ENCODE peak calls at places on chromosomes 5 and 9, in eight cellular contexts. M is stimulated activated CD4-positive, alpha-beta T cell treated with anti-CD3 and anti-CD28 coated beads, Interleukin-2, amount 100 ng/mL, for 24 hours; B is HFF-Myc; K is Peyer's patch; E is stimulated activated CD8-positive, alpha-beta memory T cell treated with anti-CD3 and anti-CD28 coated beads, Interleukin-7, amount 100 ng/mL, for 1 hour; A is ACHN; Z is EL; P is GM10248. S is an unnamed sample.

GRCh38 chr9:106915851-106916250 is 52.9 kb downstream of the ZNF462 start:
- DNase-seq in E (no peak), P (no peak), A (no peak), K (no peak), Z (no peak), B (no peak), M (no peak), S (no peak)

GRCh38 chr9:87556821-87557220 is 59.2 kb downstream of the DAPK1 start:
- DNase-seq in E (no peak), B (no peak), M (no peak), P (no peak), A (no peak), Z (no peak), K (no peak), S (no peak)

GRCh38 chr5:39906146-39906545 is 481.4 kb upstream of the DAB2 start:
- DNase-seq in P (no peak), E (no peak), A (peak), K (no peak), M (no peak), Z (peak), B (peak), S (no peak)

GRCh38 chr5:124631874-124632550 is 114.4 kb downstream of the ZNF608 start:
- DNase-seq in P (no peak), E (no peak), B (no peak), A (no peak), K (no peak), M (no peak), Z (no peak), S (no peak)

GRCh38 chr9:100637787-100638186 is 59.9 kb downstream of the CAVIN4 start:
- DNase-seq in K (no peak), B (no peak), P (no peak), M (no peak), A (no peak), Z (no peak), E (no peak), S (no peak)

GRCh38 chr9:107547772-107548297 is 58.3 kb upstream of the KLF4 start:
- DNase-seq in P (no peak), E (no peak), Z (no peak), M (no peak), K (no peak), B (no peak), A (no peak), S (no peak)

GRCh38 chr9:77290373-77290772 is 113.0 kb downstream of the VPS13A start:
- DNase-seq in Z (peak), P (no peak), M (no peak), K (no peak), A (no peak), B (no peak), E (no peak), S (no peak)

GRCh38 chr5:139650031-139650688 is 2.0 kb downstream of the CXXC5 start:
- DNase-seq in A (no peak), Z (no peak), B (no peak), E (no peak), K (no peak), M (no peak), P (no peak), S (no peak)

GRCh38 chr9:111013250-111013649 is 25.0 kb downstream of the LPAR1 start:
- DNase-seq in P (no peak), B (no peak), K (no peak), M (no peak), A (no peak), Z (no peak), E (no peak), S (no peak)

GRCh38 chr9:124779368-124780059 is 2.6 kb downstream of the OLFML2A start:
- DNase-seq in A (no peak), K (no peak), P (no peak), E (no peak), B (peak), Z (peak), M (peak), S (no peak)